ENCODE peak calls at places on chromosomes 2 and 18, in six cellular contexts. F is fibroblast of pulmonary artery, H is brain microvascular endothelial cell, N is body of pancreas, S is epithelial cell of esophagus, W is upper lobe of right lung. J is an unnamed sample.

GRCh38 chr18:57705861-57706590 is 84.4 kb upstream of the NARS1 start:
- DNase-seq in F (no peak), W (no peak), N (no peak), S (no peak), H (no peak), J (no peak)

GRCh38 chr18:50757358-50757757 is 62.5 kb downstream of the MRO start:
- DNase-seq in N (no peak), W (no peak), H (no peak), S (no peak), F (no peak), J (no peak)

GRCh38 chr18:55362303-55362702 is 225.7 kb downstream of the TCF4 start:
- DNase-seq in N (no peak), W (no peak), F (no peak), H (no peak), S (no peak), J (no peak)

GRCh38 chr2:145199052-145199451 is 679.1 kb upstream of the ZEB2 start:
- DNase-seq in F (no peak), H (no peak), N (no peak), W (no peak), S (no peak), J (no peak)

GRCh38 chr2:11875481-11875880 is 129.0 kb downstream of the LPIN1 start:
- DNase-seq in N (no peak), W (no peak), S (no peak), F (no peak), H (no peak), J (no peak)

GRCh38 chr2:171909261-171909660 is 13.0 kb upstream of the HAT1 start:
- DNase-seq in W (no peak), H (no peak), N (no peak), F (no peak), S (no peak), J (no peak)

GRCh38 chr2:152525277-152525838 is 190.4 kb downstream of the FMNL2 start:
- DNase-seq in W (no peak), F (peak), S (peak), H (peak), N (peak), J (peak)

GRCh38 chr18:79925656-79925979 is 25.8 kb downstream of the SLC66A2 start:
- DNase-seq in W (no peak), N (peak), S (no peak), F (no peak), H (no peak), J (no peak)

GRCh38 chr2:184596819-184597411 is 1.4 kb upstream of the ZNF804A start:
- DNase-seq in S (peak), H (peak), W (no peak), N (no peak), F (peak), J (peak)

GRCh38 chr2:70775148-70775547 is 7.1 kb upstream of the ADD2 start:
- DNase-seq in H (no peak), W (no peak), N (no peak), S (no peak), F (no peak), J (no peak)

GRCh38 chr2:219454217-219454616 is 19.6 kb downstream of the SPEG start:
- DNase-seq in S (no peak), H (no peak), W (no peak), N (no peak), F (no peak), J (peak)

GRCh38 chr18:7000484-7001096 is 117.0 kb downstream of the LAMA1 start:
- DNase-seq in F (peak), W (no peak), S (peak), N (no peak), H (peak), J (peak)

GRCh38 chr2:30362468-30363081 is 84.5 kb upstream of the LCLAT1 start:
- DNase-seq in F (no peak), N (no peak), S (no peak), W (no peak), H (peak), J (peak)

GRCh38 chr2:48852938-48853337 is 97.4 kb upstream of the LHCGR start:
- DNase-seq in H (no peak), N (no peak), S (no peak), W (no peak), F (peak), J (peak)

GRCh38 chr2:9178905-9179571 is 27.6 kb upstream of the ASAP2 start:
- DNase-seq in F (peak), H (peak), W (no peak), S (peak), N (peak), J (peak)

GRCh38 chr2:108855194-108855593 is 68.6 kb downstream of the CCDC138 start:
- DNase-seq in W (no peak), F (peak), N (no peak), H (no peak), S (peak), J (peak)

GRCh38 chr18:63320690-63321265 is 1.2 kb upstream of the BCL2 start:
- DNase-seq in H (no peak), S (peak), F (no peak), N (peak), W (peak), J (peak)

GRCh38 chr18:79926306-79926705 is 25.1 kb downstream of the SLC66A2 start:
- DNase-seq in W (no peak), S (no peak), H (no peak), F (no peak), N (peak), J (no peak)

GRCh38 chr2:61018319-61018750 is 280 bp upstream of the PUS10 start:
- DNase-seq in F (peak), H (no peak), N (no peak), S (peak), W (no peak), J (peak)

GRCh38 chr18:7205346-7205745 is 25.5 kb upstream of the LRRC30 start:
- DNase-seq in N (no peak), F (peak), S (no peak), H (no peak), W (no peak), J (no peak)

GRCh38 chr2:71306762-71307161 is 24.8 kb upstream of the ZNF638 start:
- DNase-seq in F (peak), W (no peak), H (peak), S (peak), N (no peak), J (peak)

GRCh38 chr18:12872408-12872807 is 11.6 kb downstream of the PTPN2 start:
- DNase-seq in N (no peak), S (no peak), H (no peak), F (no peak), W (no peak), J (no peak)

GRCh38 chr18:21264651-21265050 is 22.6 kb downstream of the GREB1L start:
- DNase-seq in H (no peak), W (no peak), N (peak), S (peak), F (peak), J (peak)

GRCh38 chr2:120315367-120316033 is 30.4 kb upstream of the INHBB start:
- DNase-seq in F (no peak), N (no peak), W (peak), S (no peak), H (no peak), J (no peak)

GRCh38 chr2:95509408-95509807 is 24.9 kb upstream of the TRIM43B start:
- DNase-seq in F (no peak), H (no peak), S (no peak), W (no peak), N (no peak), J (no peak)

GRCh38 chr2:191486584-191487320 is 191.2 kb upstream of the NABP1 start:
- DNase-seq in S (peak), H (peak), F (peak), W (no peak), N (no peak), J (peak)

GRCh38 chr2:109692013-109692738 is 78.0 kb downstream of the SOWAHC start:
- DNase-seq in N (no peak), S (no peak), H (no peak), F (no peak), W (peak), J (no peak)

GRCh38 chr18:61551586-61551985 is 218.4 kb downstream of the CDH20 start:
- DNase-seq in N (no peak), F (peak), H (peak), S (peak), W (no peak), J (peak)

GRCh38 chr2:240455719-240456606 is 20.5 kb downstream of the GPC1 start:
- DNase-seq in H (no peak), F (no peak), W (no peak), N (no peak), S (no peak), J (no peak)

GRCh38 chr2:11389551-11390528 is 45.4 kb upstream of the ROCK2 start:
- DNase-seq in H (peak), W (no peak), N (peak), S (peak), F (peak), J (peak)

GRCh38 chr2:113724010-113724409 is 32.4 kb downstream of the SLC35F5 start:
- DNase-seq in N (no peak), H (no peak), W (no peak), S (no peak), F (no peak), J (no peak)

GRCh38 chr2:105104208-105104731 is 66.4 kb downstream of the MRPS9 start:
- DNase-seq in F (no peak), H (peak), W (no peak), S (peak), N (no peak), J (peak)

GRCh38 chr2:203438528-203438927 is 96.6 kb downstream of the RAPH1 start:
- DNase-seq in H (no peak), S (no peak), N (no peak), F (no peak), W (no peak), J (no peak)

GRCh38 chr2:161992526-161992925 is 81.5 kb downstream of the DPP4 start:
- DNase-seq in N (no peak), W (no peak), H (no peak), S (no peak), F (no peak), J (peak)

GRCh38 chr2:198143156-198143555 is 338.8 kb downstream of the PLCL1 start:
- DNase-seq in N (no peak), H (no peak), F (no peak), S (no peak), W (no peak), J (no peak)

GRCh38 chr2:66366619-66367018 is 68.3 kb upstream of the MEIS1 start:
- DNase-seq in F (no peak), N (no peak), H (no peak), W (no peak), S (no peak), J (no peak)

GRCh38 chr2:42043789-42044394 is 3.9 kb upstream of the PKDCC start:
- DNase-seq in W (no peak), N (no peak), S (no peak), F (no peak), H (no peak), J (no peak)

GRCh38 chr2:42040643-42041277 is 7.1 kb upstream of the PKDCC start:
- DNase-seq in S (no peak), H (no peak), F (no peak), W (no peak), N (no peak), J (no peak)

GRCh38 chr2:42044939-42045338 is 2.9 kb upstream of the PKDCC start:
- DNase-seq in S (no peak), W (no peak), F (no peak), H (no peak), N (no peak), J (no peak)

GRCh38 chr2:42041377-42042127 is 6.3 kb upstream of the PKDCC start:
- DNase-seq in W (no peak), H (no peak), F (no peak), N (no peak), S (no peak), J (no peak)

GRCh38 chr2:42042956-42043355 is 4.9 kb upstream of the PKDCC start:
- DNase-seq in F (no peak), W (no peak), H (no peak), S (no peak), N (no peak), J (no peak)
- H3K4me3 ChIP-seq in F (no peak), W (no peak), H (no peak), S (no peak), N (no peak), J (no peak)

DNA sequence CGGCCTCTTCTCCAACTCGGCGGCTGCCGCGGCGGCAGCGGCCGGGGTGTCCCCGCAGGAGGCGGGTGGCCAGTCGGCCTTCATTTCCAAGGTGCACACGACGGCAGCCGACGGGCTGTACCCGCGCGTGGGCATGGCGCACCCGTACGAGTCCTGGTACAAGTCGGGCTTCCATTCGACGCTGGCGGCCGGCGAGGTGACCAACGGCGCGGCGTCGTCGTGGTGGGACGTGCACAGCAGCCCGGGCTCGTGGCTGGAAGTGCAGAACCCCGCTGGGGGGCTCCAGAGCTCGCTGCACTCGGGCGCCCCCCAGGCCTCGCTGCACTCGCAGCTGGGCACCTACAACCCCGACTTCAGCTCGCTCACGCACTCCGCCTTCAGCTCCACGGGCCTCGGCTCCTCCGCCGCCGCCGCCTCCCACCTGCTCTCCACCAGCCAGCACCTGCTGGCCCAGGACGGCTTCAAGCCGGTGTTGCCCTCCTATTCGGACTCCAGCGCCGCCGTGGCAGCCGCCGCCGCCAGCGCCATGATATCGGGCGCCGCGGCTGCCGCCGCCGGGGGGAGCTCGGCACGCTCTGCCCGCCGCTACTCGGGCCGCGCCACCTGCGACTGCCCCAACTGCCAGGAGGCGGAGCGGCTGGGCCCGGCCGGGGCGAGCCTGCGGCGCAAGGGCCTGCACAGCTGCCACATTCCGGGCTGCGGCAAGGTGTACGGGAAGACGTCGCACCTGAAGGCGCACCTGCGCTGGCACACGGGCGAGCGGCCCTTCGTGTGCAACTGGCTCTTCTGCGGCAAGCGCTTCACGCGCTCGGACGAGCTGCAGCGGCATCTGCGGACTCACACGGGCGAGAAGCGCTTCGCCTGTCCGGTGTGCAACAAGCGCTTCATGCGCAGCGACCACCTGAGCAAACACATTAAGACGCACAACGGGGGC is 1.9 kb downstream of the SP9 start:
- DNase-seq in N (no peak), W (peak), H (no peak), S (peak), F (no peak), J (no peak)
- TF ChIP-seq CTCF in N (no peak), W (no peak), H (no peak), S (no peak), F (no peak), J (no peak)

GRCh38 chr2:131035112-131035825 is 58.0 kb downstream of the FAM168B start:
- DNase-seq in N (no peak), W (peak), H (no peak), S (no peak), F (no peak), J (no peak)
- H3K4me3 ChIP-seq in N (no peak), W (peak), H (peak), S (no peak), F (no peak), J (peak)

GRCh38 chr2:158478237-158478636 is 21.5 kb downstream of the PKP4 start:
- DNase-seq in N (no peak), H (no peak), F (no peak), W (no peak), S (no peak), J (no peak)

GRCh38 chr2:158477202-158477601 is 20.4 kb downstream of the PKP4 start:
- DNase-seq in W (no peak), F (no peak), S (no peak), H (no peak), N (no peak), J (no peak)

DNA sequence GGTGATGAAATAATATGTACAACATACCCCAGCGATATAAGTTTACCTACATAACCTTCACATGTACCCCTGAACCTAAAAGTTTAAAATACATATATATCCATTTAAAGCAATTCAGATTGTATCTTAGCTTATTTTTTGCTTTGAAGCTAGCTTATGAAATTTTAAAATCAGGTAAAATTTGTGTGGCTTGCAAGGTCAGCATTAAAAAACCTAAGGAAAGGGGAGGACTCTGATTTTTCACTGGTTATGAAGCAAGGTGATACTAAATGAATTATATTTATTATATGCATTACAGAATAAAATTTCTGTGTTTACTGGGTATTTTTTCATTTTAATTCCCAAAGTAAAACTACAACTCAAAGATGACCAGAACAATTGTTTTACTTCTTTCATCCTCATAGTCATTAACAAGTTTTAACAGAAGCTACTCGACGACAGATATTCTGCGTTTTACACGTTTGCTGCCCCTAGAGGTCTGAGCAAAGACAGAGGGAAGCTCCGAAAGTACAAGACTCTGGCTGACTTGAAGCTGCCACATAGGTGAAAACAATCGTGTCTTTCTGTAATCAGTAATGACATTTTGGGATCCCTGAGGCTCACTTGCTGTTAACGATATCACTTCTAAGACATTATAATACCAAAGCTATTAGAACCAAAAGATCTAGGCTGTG is 17.1 kb downstream of the PKP4 start:
- DNase-seq in S (no peak), H (no peak), W (no peak), N (no peak), F (no peak), J (no peak)
- TF ChIP-seq CTCF in S (no peak), H (peak), W (no peak), N (no peak), F (no peak), J (no peak)

GRCh38 chr2:168801961-168802824 is at the start of gene NOSTRIN:
- DNase-seq in S (peak), N (peak), W (no peak), H (no peak), F (peak), J (peak)

GRCh38 chr2:168801456-168801855 is 981 bp upstream of the NOSTRIN start:
- DNase-seq in N (no peak), H (no peak), F (no peak), W (no peak), S (no peak), J (no peak)

GRCh38 chr2:168804214-168804613 is 1.8 kb downstream of the NOSTRIN start:
- DNase-seq in H (no peak), W (no peak), F (no peak), N (peak), S (no peak), J (no peak)

GRCh38 chr2:168805615-168806014 is 3.2 kb downstream of the NOSTRIN start:
- DNase-seq in F (no peak), N (no peak), W (no peak), S (no peak), H (no peak), J (no peak)

GRCh38 chr2:168802825-168803726 is 639 bp downstream of the NOSTRIN start:
- DNase-seq in W (no peak), F (no peak), N (peak), H (no peak), S (peak), J (no peak)
- H3K4me3 ChIP-seq in W (peak), F (no peak), N (peak), H (no peak), S (no peak), J (no peak)

DNA sequence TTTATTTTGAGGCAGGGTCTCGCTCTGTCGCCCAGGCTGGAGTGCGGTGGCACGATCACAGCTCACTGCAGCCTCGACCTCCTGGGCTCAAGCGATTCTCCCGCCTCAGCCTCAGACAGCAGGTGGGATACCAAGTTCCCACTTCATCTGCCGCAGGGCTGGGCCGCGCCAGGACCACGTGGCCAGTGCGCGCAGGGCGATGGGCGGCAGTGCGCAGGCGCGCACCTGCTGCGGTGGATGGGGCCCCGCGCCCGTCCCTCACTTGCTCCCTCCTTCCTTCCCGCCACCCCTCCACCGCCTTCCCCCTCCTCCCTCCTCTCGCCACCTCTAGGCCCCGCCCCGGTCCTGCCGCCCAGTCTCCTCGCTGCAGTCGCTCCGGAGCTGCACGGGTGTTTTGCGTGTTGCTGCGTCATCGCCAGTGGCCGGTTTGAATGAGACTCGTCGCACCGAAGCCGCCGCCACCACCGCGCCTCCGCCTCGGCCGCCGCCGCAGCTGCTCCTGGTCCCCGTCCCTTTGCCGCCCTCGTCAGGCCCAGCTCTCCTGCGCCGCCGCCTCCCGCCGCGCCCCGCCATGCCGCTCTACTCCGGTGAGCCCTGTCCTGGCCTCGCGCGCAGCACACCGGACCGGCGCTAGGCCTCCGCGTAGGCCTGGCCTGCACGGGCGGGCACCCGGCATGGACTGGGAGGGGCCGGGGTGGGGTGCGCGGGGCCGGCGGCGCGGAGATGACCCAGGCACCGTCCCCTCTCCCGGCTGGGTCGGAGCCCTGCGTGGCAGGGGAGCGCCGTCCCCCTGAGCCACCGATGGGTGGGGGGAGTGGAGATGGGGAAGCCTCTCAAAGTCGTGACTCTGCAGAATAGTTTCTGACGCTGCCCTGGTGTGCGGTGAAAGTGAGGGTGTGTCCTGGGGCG is at the start of gene USP14:
- DNase-seq in W (peak), S (peak), N (peak), H (peak), F (peak), J (peak)
- TF ChIP-seq CTCF in W (no peak), S (no peak), N (no peak), H (no peak), F (no peak), J (no peak)

J was measured in astrocyte of the spinal cord.